ENCODE peak calls at places on chromosome 15, in six cellular contexts. S is endothelial cell of umbilical vein, D is body of pancreas, C is A549, U is BE2C, N is tibial nerve. J is an unnamed sample.

GRCh38 chr15:33125883-33126535 is 68.5 kb downstream of the FMN1 start:
- DNase-seq in S (no peak), C (no peak), U (no peak), N (no peak), D (no peak), J (no peak)

GRCh38 chr15:65092046-65092770 is 15.7 kb downstream of the KBTBD13 start:
- DNase-seq in N (no peak), C (no peak), D (no peak), S (no peak), U (no peak), J (no peak)

GRCh38 chr15:89714775-89715174 is 24.2 kb downstream of the WDR93 start:
- DNase-seq in C (no peak), U (no peak), D (no peak), S (no peak), N (no peak), J (no peak)

GRCh38 chr15:77839431-77839830 is 206.7 kb upstream of the LINGO1 start:
- DNase-seq in D (no peak), N (no peak), U (no peak), C (no peak), S (no peak), J (no peak)

GRCh38 chr15:96359371-96359771 is 28.9 kb downstream of the NR2F2 start:
- DNase-seq in D (no peak), S (peak; percentile 10), N (no peak), U (no peak), C (no peak), J (no peak)

GRCh38 chr15:73578036-73578435 is 55.2 kb downstream of the NPTN start:
- DNase-seq in C (no peak), U (no peak), S (no peak), N (no peak), D (no peak), J (no peak)

GRCh38 chr15:37788767-37789391 is 145.6 kb upstream of the TMCO5A start:
- DNase-seq in U (no peak), N (no peak), D (no peak), S (no peak), C (no peak), J (no peak)

GRCh38 chr15:80242132-80242769 is 9.8 kb downstream of the CTXND1 start:
- DNase-seq in U (peak; percentile 61), S (peak; percentile 11), N (no peak), C (peak; percentile 45), D (peak; percentile 19), J (peak; percentile 72)

GRCh38 chr15:50576156-50576555 is 29.7 kb upstream of the USP50 start:
- DNase-seq in S (no peak), U (no peak), N (no peak), C (no peak), D (no peak), J (no peak)

GRCh38 chr15:25849431-25849921 is 13.7 kb downstream of the ATP10A start:
- DNase-seq in N (no peak), C (no peak), D (peak; percentile 32), S (no peak), U (no peak), J (peak; percentile 44)

GRCh38 chr15:69573815-69574472 is 121.3 kb downstream of the RPLP1 start:
- DNase-seq in U (no peak), S (no peak), D (no peak), N (no peak), C (no peak), J (no peak)

GRCh38 chr15:76060098-76060989 is 559 bp downstream of the TMEM266 start:
- DNase-seq in N (no peak), S (peak; percentile 6), D (no peak), C (no peak), U (no peak), J (no peak)

GRCh38 chr15:100016632-100017031 is 283.4 kb upstream of the LYSMD4 start:
- DNase-seq in D (no peak), N (no peak), U (no peak), C (no peak), S (no peak), J (no peak)

GRCh38 chr15:78210349-78210717 is 24.0 kb downstream of the ACSBG1 start:
- DNase-seq in N (no peak), S (no peak), U (no peak), C (no peak), D (no peak), J (no peak)

GRCh38 chr15:100229181-100230163 is 112.3 kb downstream of the ADAMTS17 start:
- DNase-seq in S (no peak), D (no peak), N (no peak), U (no peak), C (no peak), J (no peak)

GRCh38 chr15:32898991-32899613 is 181.3 kb downstream of the GREM1 start:
- DNase-seq in N (no peak), S (no peak), C (no peak), U (peak; percentile 15), D (no peak), J (peak; percentile 26)

GRCh38 chr15:92614791-92615785 is 40.5 kb downstream of the FAM174B start:
- DNase-seq in D (no peak), U (no peak), N (no peak), S (no peak), C (no peak), J (no peak)

GRCh38 chr15:38461089-38461833 is 7.3 kb downstream of the FAM98B start:
- DNase-seq in D (no peak), C (no peak), U (no peak), N (no peak), S (peak; percentile 70), J (no peak)

GRCh38 chr15:95620934-95621579 is 709.4 kb upstream of the NR2F2 start:
- DNase-seq in S (no peak), N (no peak), D (no peak), C (no peak), U (no peak), J (no peak)

GRCh38 chr15:77731067-77731466 is 98.4 kb upstream of the LINGO1 start:
- DNase-seq in D (no peak), N (no peak), U (no peak), C (no peak), S (no peak), J (no peak)

GRCh38 chr15:29376580-29376979 is 107.0 kb upstream of the NSMCE3 start:
- DNase-seq in D (no peak), S (no peak), C (no peak), N (no peak), U (no peak), J (no peak)
- H3K4me1 ChIP-seq in D (no peaks in the 10 kb centered on the region), S (no peaks in the 10 kb centered on the region), C (no peaks in the 10 kb centered on the region), N (no peaks in the 10 kb centered on the region), U (no peaks in the 10 kb centered on the region), J (no peaks in the 10 kb centered on the region)

GRCh38 chr15:67149859-67150824 is 84.7 kb downstream of the SMAD3 start:
- DNase-seq in D (peak; percentile 76), N (no peak), S (peak; percentile 99), U (peak; percentile 39), C (peak; percentile 97), J (peak; percentile 93)
- H3K4me1 ChIP-seq in D (peaks cover 69% of the 10 kb centered on the region), N (peaks cover 36% of the 10 kb centered on the region), S (peaks cover 54% of the 10 kb centered on the region), U (no peaks in the 10 kb centered on the region), C (peaks cover 96% of the 10 kb centered on the region), J (peaks cover 83% of the 10 kb centered on the region)

DNA sequence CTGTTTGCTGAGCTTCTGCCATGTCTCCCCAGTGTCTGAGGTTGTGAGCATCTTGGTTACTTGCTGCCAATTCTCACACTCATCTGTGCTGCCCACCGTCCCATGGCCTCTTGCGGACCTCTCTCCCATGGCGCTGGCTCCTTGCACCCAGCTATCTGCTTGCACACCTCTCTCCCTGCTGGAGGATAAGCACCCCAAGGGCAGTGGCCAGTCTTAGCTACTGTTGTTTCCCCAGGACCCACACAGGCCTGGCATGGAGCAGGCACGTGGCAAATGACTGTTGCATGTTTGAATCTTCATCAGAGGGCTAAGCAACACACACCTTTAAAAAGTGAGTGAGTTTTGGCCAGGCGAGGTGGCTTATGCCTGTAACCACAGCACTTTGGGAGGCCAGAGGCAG is 14.7 kb downstream of the LIPC start:
- DNase-seq in N (no peak), C (no peak), S (no peak), D (no peak), U (no peak), J (no peak)
- H3K4me1 ChIP-seq in N (peaks cover 8% of the 10 kb centered on the region), C (peaks cover 28% of the 10 kb centered on the region), S (peaks cover 7% of the 10 kb centered on the region), D (peaks cover 11% of the 10 kb centered on the region), U (peaks cover 4% of the 10 kb centered on the region), J (no peaks in the 10 kb centered on the region)

GRCh38 chr15:98681061-98681460 is 32.7 kb downstream of the IGF1R start:
- DNase-seq in U (no peak), D (no peak), N (no peak), C (no peak), S (no peak), J (no peak)
- H3K4me1 ChIP-seq in U (peaks cover 22% of the 10 kb centered on the region), D (peaks cover 42% of the 10 kb centered on the region), N (peaks cover 20% of the 10 kb centered on the region), C (peaks cover 79% of the 10 kb centered on the region), S (no peaks in the 10 kb centered on the region), J (peaks cover 21% of the 10 kb centered on the region)

J was measured in A673.